ENCODE peak calls at places on chromosomes 7 and 10, in six cellular contexts. G is CD8-positive, alpha-beta memory T cell; H is spleen; R is stimulated activated CD8-positive, alpha-beta memory T cell treated with anti-CD3 and anti-CD28 coated beads, Interleukin-15, amount 100 ng/mL, for 24 hours; Y is activated CD8-positive, alpha-beta memory T cell treated with anti-CD3 and anti-CD28 coated beads for 4 hours; S is left lung. P is an unnamed sample.

GRCh38 chr7:134798155-134798554 is 18.7 kb downstream of the CALD1 start:
- DNase-seq in Y (no peak), R (no peak), S (no peak), H (no peak), G (no peak), P (no peak)

GRCh38 chr7:36589391-36589790 is 134.9 kb downstream of the AOAH start:
- DNase-seq in H (no peak), S (no peak), R (no peak), G (no peak), Y (no peak), P (no peak)

GRCh38 chr10:30557884-30558283 is 71.7 kb downstream of the LYZL2 start:
- DNase-seq in R (no peak), H (no peak), S (no peak), G (no peak), Y (no peak), P (no peak)

GRCh38 chr7:32616625-32617024 is 121.3 kb downstream of the AVL9 start:
- DNase-seq in Y (no peak), S (no peak), R (no peak), H (no peak), G (no peak), P (no peak)

GRCh38 chr10:5840314-5841307 is 27.4 kb upstream of the GDI2 start:
- DNase-seq in G (no peak), Y (no peak), R (no peak), H (peak; percentile 94), S (peak; percentile 27), P (no peak)

GRCh38 chr10:89845541-89846275 is 144.3 kb downstream of the KIF20B start:
- DNase-seq in R (no peak), G (no peak), S (no peak), H (no peak), Y (no peak), P (no peak)

GRCh38 chr10:101781984-101782810 is 1.0 kb downstream of the NPM3 start:
- DNase-seq in S (no peak), R (no peak), G (peak; percentile 44), Y (no peak), H (peak; percentile 62), P (no peak)

GRCh38 chr10:71492871-71493270 is 96.2 kb downstream of the CDH23 start:
- DNase-seq in R (no peak), Y (no peak), H (peak; percentile 46), G (no peak), S (no peak), P (no peak)

GRCh38 chr10:78286186-78286585 is 252.5 kb downstream of the RPS24 start:
- DNase-seq in H (peak; percentile 37), R (no peak), Y (no peak), S (no peak), G (no peak), P (no peak)

GRCh38 chr10:4982764-4983226 is 19.6 kb downstream of the AKR1C1 start:
- DNase-seq in R (no peak), Y (no peak), G (no peak), H (no peak), S (no peak), P (no peak)

GRCh38 chr10:3775671-3776551 is 9.1 kb downstream of the KLF6 start:
- DNase-seq in S (no peak), Y (no peak), G (peak; percentile 71), R (no peak), H (peak; percentile 82), P (no peak)

GRCh38 chr7:130500910-130501309 is 9.0 kb downstream of the MEST start:
- DNase-seq in S (no peak), G (no peak), H (no peak), Y (no peak), R (no peak), P (no peak)

GRCh38 chr10:100642295-100642994 is 102.9 kb upstream of the PAX2 start:
- DNase-seq in H (no peak), G (no peak), Y (no peak), R (no peak), S (no peak), P (no peak)

GRCh38 chr7:100827330-100828226 is at the start of gene EPHB4:
- DNase-seq in S (peak; percentile 87), G (no peak), R (no peak), Y (no peak), H (peak; percentile 87), P (peak; percentile 10)

GRCh38 chr7:37683263-37684120 is at the start of gene GPR141:
- DNase-seq in S (no peak), R (no peak), G (no peak), H (no peak), Y (no peak), P (no peak)

GRCh38 chr10:59536151-59536550 is 173.5 kb downstream of the SLC16A9 start:
- DNase-seq in S (no peak), Y (no peak), H (no peak), R (no peak), G (no peak), P (no peak)

GRCh38 chr10:79066460-79067240 is 2.1 kb upstream of the ZMIZ1 start:
- DNase-seq in R (no peak), Y (no peak), H (no peak), G (no peak), S (no peak), P (peak; percentile 75)

GRCh38 chr7:106865130-106866115 is at the start of gene PIK3CG:
- DNase-seq in S (no peak), Y (no peak), G (no peak), H (no peak), R (no peak), P (no peak)

GRCh38 chr10:4691776-4692175 is 134.2 kb upstream of the AKR1E2 start:
- DNase-seq in Y (no peak), H (no peak), S (no peak), G (no peak), R (no peak), P (no peak)

GRCh38 chr10:78039743-78040142 is 6.1 kb downstream of the RPS24 start:
- DNase-seq in H (no peak), G (no peak), S (no peak), R (no peak), Y (no peak), P (no peak)

GRCh38 chr7:46153951-46154787 is 233.1 kb upstream of the IGFBP3 start:
- DNase-seq in Y (no peak), H (no peak), S (no peak), R (no peak), G (no peak), P (no peak)

GRCh38 chr7:4642468-4643203 is 39.5 kb upstream of the FOXK1 start:
- DNase-seq in R (no peak), Y (no peak), G (no peak), S (no peak), H (no peak), P (no peak)

GRCh38 chr10:76017026-76017732 is 585.8 kb downstream of the LRMDA start:
- DNase-seq in G (no peak), R (no peak), H (no peak), Y (no peak), S (no peak), P (no peak)

GRCh38 chr10:121910673-121911420 is 17.0 kb downstream of the ATE1 start:
- DNase-seq in S (no peak), H (no peak), Y (no peak), R (no peak), G (no peak), P (no peak)

GRCh38 chr7:41463770-41464470 is 239.0 kb downstream of the INHBA start:
- DNase-seq in Y (no peak), S (no peak), H (no peak), G (no peak), R (no peak), P (no peak)

GRCh38 chr7:75534727-75535307 is 42.7 kb downstream of the SPDYE5 start:
- DNase-seq in Y (no peak), H (no peak), G (no peak), R (no peak), S (no peak), P (no peak)

GRCh38 chr7:28490831-28491230 is 78.5 kb downstream of the CREB5 start:
- DNase-seq in S (no peak), G (no peak), Y (no peak), R (no peak), H (no peak), P (no peak)

P was measured in D721Med.